ENCODE peak calls at places on chromosomes 5 and 9, in six cellular contexts. R is stimulated activated CD8-positive, alpha-beta memory T cell treated with anti-CD3 and anti-CD28 coated beads, Interleukin-15, amount 100 ng/mL, for 1 hour; L is astrocyte; Z is right cardiac atrium; X is stromal cell of bone marrow; N is NCI-H510A. S is an unnamed sample.

GRCh38 chr9:134243778-134244467 is 79.6 kb upstream of the RNU6ATAC start:
- DNase-seq in R (no peak), L (no peak), Z (peak; percentile 58), X (no peak), N (no peak), S (no peak)

GRCh38 chr9:111597852-111598729 is 1.4 kb downstream of the PTGR1 start:
- DNase-seq in R (peak; percentile 23), L (peak; percentile 40), Z (peak; percentile 84), X (peak; percentile 33), N (peak; percentile 17), S (no peak)

GRCh38 chr5:2068515-2068914 is 185.8 kb upstream of the IRX4 start:
- DNase-seq in R (no peak), L (no peak), Z (no peak), X (no peak), N (no peak), S (no peak)

GRCh38 chr5:81334304-81335061 is 33.1 kb downstream of the ZCCHC9 start:
- DNase-seq in R (no peak), L (no peak), Z (peak; percentile 48), X (no peak), N (no peak), S (no peak)

GRCh38 chr5:128903550-128903949 is 61.7 kb upstream of the SLC27A6 start:
- DNase-seq in R (no peak), L (no peak), Z (no peak), X (no peak), N (no peak), S (no peak)

GRCh38 chr5:171840066-171840465 is 54.4 kb downstream of the SMIM23 start:
- DNase-seq in R (no peak), L (no peak), Z (no peak), X (no peak), N (no peak), S (no peak)

GRCh38 chr9:81405199-81405598 is 284.1 kb downstream of the TLE1 start:
- DNase-seq in R (no peak), L (no peak), Z (no peak), X (no peak), N (no peak), S (no peak)

GRCh38 chr5:119168401-119168800 is 97.5 kb downstream of the DMXL1 start:
- DNase-seq in R (no peak), L (no peak), Z (no peak), X (no peak), N (no peak), S (no peak)

GRCh38 chr5:168826292-168826725 is 247.1 kb upstream of the PANK3 start:
- DNase-seq in R (no peak), L (no peak), Z (no peak), X (no peak), N (no peak), S (no peak)

GRCh38 chr9:70490478-70490877 is 76.0 kb upstream of the KLF9 start:
- DNase-seq in R (no peak), L (no peak), Z (no peak), X (no peak), N (no peak), S (no peak)

GRCh38 chr5:133714161-133714915 is 102.0 kb upstream of the FSTL4 start:
- DNase-seq in R (no peak), L (peak; percentile 86), Z (no peak), X (no peak), N (no peak), S (no peak)

GRCh38 chr5:172164773-172165212 is 23.2 kb downstream of the STK10 start:
- DNase-seq in R (no peak), L (peak; percentile 61), Z (peak; percentile 82), X (no peak), N (no peak), S (no peak)

GRCh38 chr5:132812123-132812948 is 766 bp upstream of the SOWAHA start:
- DNase-seq in R (no peak), L (no peak), Z (peak; percentile 54), X (no peak), N (no peak), S (no peak)

GRCh38 chr5:174187001-174187400 is 141.5 kb downstream of the NSG2 start:
- DNase-seq in R (no peak), L (no peak), Z (no peak), X (no peak), N (no peak), S (no peak)

GRCh38 chr5:122078116-122078865 is at the start of gene LOX:
- DNase-seq in R (no peak), L (peak; percentile 98), Z (peak; percentile 94), X (peak; percentile 91), N (no peak), S (peak; percentile 73)

GRCh38 chr5:14269395-14269794 is 126.3 kb downstream of the TRIO start:
- DNase-seq in R (no peak), L (no peak), Z (no peak), X (no peak), N (no peak), S (no peak)

GRCh38 chr5:176772271-176773210 is 37.8 kb upstream of the UNC5A start:
- DNase-seq in R (no peak), L (no peak), Z (no peak), X (no peak), N (no peak), S (no peak)

GRCh38 chr5:67047616-67048015 is 149.0 kb downstream of the CD180 start:
- DNase-seq in R (no peak), L (no peak), Z (no peak), X (no peak), N (no peak), S (no peak)

GRCh38 chr9:136052433-136052880 is 42.6 kb downstream of the NACC2 start:
- DNase-seq in R (no peak), L (no peak), Z (peak; percentile 69), X (no peak), N (no peak), S (no peak)

GRCh38 chr9:21070171-21070571 is 7.6 kb downstream of the IFNB1 start:
- DNase-seq in R (no peak), L (peak; percentile 97), Z (peak; percentile 65), X (peak; percentile 90), N (no peak), S (no peak)

GRCh38 chr9:114779352-114779845 is 26.4 kb downstream of the TNFSF15 start:
- DNase-seq in R (no peak), L (peak; percentile 28), Z (peak; percentile 79), X (peak; percentile 53), N (peak; percentile 34), S (no peak)

GRCh38 chr5:71699233-71699632 is 19.8 kb upstream of the CARTPT start:
- DNase-seq in R (no peak), L (no peak), Z (no peak), X (no peak), N (no peak), S (no peak)

GRCh38 chr5:13480834-13481233 is 463.7 kb downstream of the DNAH5 start:
- DNase-seq in R (no peak), L (no peak), Z (peak; percentile 18), X (no peak), N (peak; percentile 84), S (no peak)

GRCh38 chr5:154829181-154829588 is 21.2 kb downstream of the FAXDC2 start:
- DNase-seq in R (no peak), L (no peak), Z (no peak), X (no peak), N (no peak), S (no peak)

GRCh38 chr5:126594676-126595485 is at the start of gene ALDH7A1:
- DNase-seq in R (no peak), L (peak; percentile 90), Z (peak; percentile 97), X (peak; percentile 84), N (peak; percentile 83), S (no peak)

GRCh38 chr9:127860260-127860659 is 5.8 kb upstream of the ENG start:
- DNase-seq in R (no peak), L (no peak), Z (peak; percentile 91), X (no peak), N (no peak), S (no peak)

GRCh38 chr5:27797220-27797619 is 758.8 kb upstream of the CDH9 start:
- DNase-seq in R (no peak), L (no peak), Z (no peak), X (no peak), N (no peak), S (no peak)

GRCh38 chr9:114055061-114055460 is 23.0 kb downstream of the AMBP start:
- DNase-seq in R (no peak), L (no peak), Z (no peak), X (no peak), N (no peak), S (no peak)

GRCh38 chr5:127386557-127386956 is 96.0 kb downstream of the MEGF10 start:
- DNase-seq in R (no peak), L (peak; percentile 69), Z (no peak), X (no peak), N (no peak), S (no peak)

GRCh38 chr9:114153761-114154596 is 1.4 kb upstream of the COL27A1 start:
- DNase-seq in R (no peak), L (peak; percentile 19), Z (peak; percentile 53), X (no peak), N (no peak), S (no peak)

GRCh38 chr5:40446910-40447309 is 232.8 kb upstream of the PTGER4 start:
- DNase-seq in R (no peak), L (peak; percentile 51), Z (no peak), X (peak; percentile 72), N (no peak), S (no peak)

S was measured in NCI-H1048.